ENCODE peak calls at places on chromosomes 13 and 19, in six cellular contexts. A is neural crest cell, N is astrocyte of the spinal cord, U is cardiac fibroblast, G is endothelial cell, L is fibroblast of the aortic adventitia. I is an unnamed sample.

GRCh38 chr13:73767191-73767741 is 366.9 kb downstream of the KLF12 start:
- DNase-seq in A (no peak), N (peak; percentile 35), U (no peak), G (no peak), L (peak; percentile 4), I (peak; percentile 88)

GRCh38 chr19:1782501-1782900 is 29.2 kb downstream of the ONECUT3 start:
- DNase-seq in A (no peak), N (no peak), U (no peak), G (no peak), L (no peak), I (no peak)

GRCh38 chr13:41587490-41587889 is 130.1 kb downstream of the RGCC start:
- DNase-seq in A (no peak), N (no peak), U (no peak), G (peak; percentile 8), L (no peak), I (no peak)

GRCh38 chr13:113540523-113540922 is 44.0 kb upstream of the TFDP1 start:
- DNase-seq in A (no peak), N (no peak), U (no peak), G (no peak), L (no peak), I (no peak)

GRCh38 chr19:2883686-2884439 is 16.7 kb downstream of the ZNF556 start:
- DNase-seq in A (no peak), N (no peak), U (no peak), G (no peak), L (peak; percentile 3), I (no peak)

GRCh38 chr19:14350866-14351265 is 30.4 kb upstream of the ADGRE5 start:
- DNase-seq in A (no peak), N (no peak), U (no peak), G (no peak), L (no peak), I (no peak)

GRCh38 chr13:88979465-88980180 is 1308.5 kb downstream of the SLITRK5 start:
- DNase-seq in A (no peak), N (no peak), U (peak; percentile 29), G (no peak), L (no peak), I (no peak)

GRCh38 chr13:113410472-113411201 is 42.7 kb downstream of the ADPRHL1 start:
- DNase-seq in A (no peak), N (peak; percentile 88), U (peak; percentile 27), G (no peak), L (peak; percentile 41), I (no peak)

GRCh38 chr19:13637664-13638063 is 126.7 kb upstream of the MRI1 start:
- DNase-seq in A (no peak), N (no peak), U (no peak), G (no peak), L (peak; percentile 2), I (no peak)

GRCh38 chr13:53301449-53301848 is 272.8 kb downstream of the OLFM4 start:
- DNase-seq in A (no peak), N (no peak), U (no peak), G (no peak), L (no peak), I (no peak)

GRCh38 chr19:913080-913748 is at the start of gene R3HDM4:
- DNase-seq in A (peak; percentile 61), N (no peak), U (peak; percentile 71), G (peak; percentile 74), L (peak; percentile 42), I (no peak)

GRCh38 chr13:30303269-30303668 is 4.1 kb downstream of the KATNAL1 start:
- DNase-seq in A (no peak), N (no peak), U (no peak), G (no peak), L (no peak), I (no peak)

GRCh38 chr19:8209965-8210659 is 942 bp downstream of the CERS4 start:
- DNase-seq in A (peak; percentile 27), N (no peak), U (no peak), G (peak; percentile 41), L (no peak), I (peak; percentile 7)

GRCh38 chr19:13633109-13633508 is 126.8 kb upstream of the CACNA1A start:
- DNase-seq in A (no peak), N (peak; percentile 71), U (peak; percentile 15), G (no peak), L (peak; percentile 65), I (peak; percentile 49)

I was measured in NCI-H526 treated with DMSO at 0.1 percent for 48 hours.